ENCODE peak calls at places on chromosomes 16 and 17, in eight cellular contexts. W is keratinocyte, F is osteocyte, X is heart left ventricle, B is heart right ventricle, E is mucosa of descending colon, Z is fibroblast of mammary gland, L is AG09309. M is an unnamed sample.

GRCh38 chr16:68417711-68418301 is 30.5 kb downstream of the SMPD3 start:
- DNase-seq in E (peak; percentile 90), W (no peak), F (no peak), Z (no peak), B (peak; percentile 23), X (peak; percentile 16), L (no peak), M (peak; percentile 74)

GRCh38 chr17:57107498-57108101 is 22.6 kb downstream of the AKAP1 start:
- DNase-seq in Z (no peak), F (no peak), L (no peak), E (peak; percentile 82), X (no peak), W (peak; percentile 42), B (no peak), M (no peak)

GRCh38 chr17:50288306-50288705 is 14.0 kb downstream of the TMEM92 start:
- DNase-seq in Z (no peak), W (no peak), F (no peak), E (no peak), X (no peak), L (no peak), B (no peak), M (no peak)

GRCh38 chr16:30395155-30395991 is at the start of gene ZNF48:
- DNase-seq in L (no peak), W (no peak), F (peak; percentile 94), X (peak; percentile 89), Z (peak; percentile 73), E (peak; percentile 86), B (peak; percentile 88), M (peak; percentile 81)

GRCh38 chr16:81553080-81553813 is 108.6 kb downstream of the CMIP start:
- DNase-seq in F (no peak), W (no peak), B (no peak), X (no peak), E (no peak), L (no peak), Z (peak; percentile 38), M (no peak)

GRCh38 chr16:15610369-15610871 is 32.5 kb downstream of the MARF1 start:
- DNase-seq in W (no peak), E (no peak), Z (peak; percentile 70), F (no peak), X (no peak), B (no peak), L (no peak), M (no peak)

GRCh38 chr17:72608436-72608835 is 484.1 kb downstream of the SLC39A11 start:
- DNase-seq in B (no peak), Z (no peak), F (no peak), W (no peak), X (no peak), L (no peak), E (no peak), M (no peak)

GRCh38 chr16:19833581-19833980 is 51.1 kb downstream of the GPRC5B start:
- DNase-seq in B (no peak), W (no peak), E (no peak), X (no peak), F (no peak), Z (no peak), L (no peak), M (no peak)

GRCh38 chr16:49835116-49835880 is 20.6 kb downstream of the ZNF423 start:
- DNase-seq in B (peak; percentile 30), W (no peak), X (no peak), F (no peak), Z (no peak), E (no peak), L (no peak), M (no peak)

GRCh38 chr17:30237296-30238002 is 2.0 kb upstream of the SLC6A4 start:
- DNase-seq in W (no peak), E (no peak), Z (no peak), F (no peak), X (no peak), L (no peak), B (no peak), M (no peak)

GRCh38 chr16:66251406-66252160 is 114.9 kb upstream of the CDH5 start:
- DNase-seq in E (no peak), W (no peak), Z (no peak), F (no peak), L (no peak), X (no peak), B (no peak), M (no peak)

GRCh38 chr17:17156107-17156506 is 50.0 kb downstream of the PLD6 start:
- DNase-seq in Z (peak; percentile 91), X (no peak), W (no peak), F (no peak), E (no peak), B (no peak), L (no peak), M (no peak)

GRCh38 chr16:47320546-47321315 is 140.1 kb downstream of the ITFG1 start:
- DNase-seq in X (no peak), W (no peak), F (no peak), E (no peak), B (no peak), L (no peak), Z (peak; percentile 71), M (no peak)

GRCh38 chr16:47317465-47318240 is 143.2 kb downstream of the ITFG1 start:
- DNase-seq in W (no peak), E (no peak), B (no peak), L (no peak), X (no peak), Z (no peak), F (no peak), M (peak; percentile 18)

GRCh38 chr16:47323241-47323640 is 137.6 kb downstream of the ITFG1 start:
- DNase-seq in L (no peak), E (no peak), F (no peak), W (no peak), Z (no peak), B (no peak), X (no peak), M (no peak)
- TF ChIP-seq CTCF in L (no peak), E (no peak), F (no peak), W (no peak), Z (no peak), B (no peak), X (no peak), M (no peak)

DNA sequence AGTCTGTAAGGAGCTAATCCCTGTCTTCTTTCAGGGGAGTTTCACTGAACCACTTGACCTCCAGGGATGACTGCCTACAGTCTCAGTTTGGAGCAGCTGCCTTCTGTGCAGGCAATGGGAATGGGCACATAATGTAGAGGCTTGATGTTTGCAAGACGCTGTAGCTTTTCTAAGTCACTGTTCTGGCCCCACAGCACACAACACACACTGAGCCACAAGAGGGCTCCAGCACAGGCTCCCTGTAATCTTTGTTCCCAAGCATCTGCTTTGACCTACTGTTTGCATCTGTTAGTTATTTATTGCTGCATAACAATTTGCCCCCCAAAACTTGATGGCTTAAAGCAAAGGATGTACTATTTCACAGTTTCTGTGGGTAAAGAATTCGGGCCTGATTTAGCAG is 419.0 kb upstream of the ASIC2 start:
- DNase-seq in F (no peak), X (no peak), L (no peak), Z (no peak), B (no peak), E (no peak), W (no peak), M (no peak)
- TF ChIP-seq CTCF in F (no peak), X (no peak), L (no peak), Z (no peak), B (no peak), E (no peak), W (no peak), M (peak; percentile 6)

GRCh38 chr16:85424260-85425060 is 188.7 kb upstream of the GSE1 start:
- DNase-seq in F (no peak), E (peak; percentile 14), Z (no peak), B (peak; percentile 9), L (no peak), X (no peak), W (no peak), M (no peak)
- TF ChIP-seq CTCF in F (no peak), E (no peak), Z (no peak), B (no peak), L (no peak), X (no peak), W (no peak), M (no peak)

DNA sequence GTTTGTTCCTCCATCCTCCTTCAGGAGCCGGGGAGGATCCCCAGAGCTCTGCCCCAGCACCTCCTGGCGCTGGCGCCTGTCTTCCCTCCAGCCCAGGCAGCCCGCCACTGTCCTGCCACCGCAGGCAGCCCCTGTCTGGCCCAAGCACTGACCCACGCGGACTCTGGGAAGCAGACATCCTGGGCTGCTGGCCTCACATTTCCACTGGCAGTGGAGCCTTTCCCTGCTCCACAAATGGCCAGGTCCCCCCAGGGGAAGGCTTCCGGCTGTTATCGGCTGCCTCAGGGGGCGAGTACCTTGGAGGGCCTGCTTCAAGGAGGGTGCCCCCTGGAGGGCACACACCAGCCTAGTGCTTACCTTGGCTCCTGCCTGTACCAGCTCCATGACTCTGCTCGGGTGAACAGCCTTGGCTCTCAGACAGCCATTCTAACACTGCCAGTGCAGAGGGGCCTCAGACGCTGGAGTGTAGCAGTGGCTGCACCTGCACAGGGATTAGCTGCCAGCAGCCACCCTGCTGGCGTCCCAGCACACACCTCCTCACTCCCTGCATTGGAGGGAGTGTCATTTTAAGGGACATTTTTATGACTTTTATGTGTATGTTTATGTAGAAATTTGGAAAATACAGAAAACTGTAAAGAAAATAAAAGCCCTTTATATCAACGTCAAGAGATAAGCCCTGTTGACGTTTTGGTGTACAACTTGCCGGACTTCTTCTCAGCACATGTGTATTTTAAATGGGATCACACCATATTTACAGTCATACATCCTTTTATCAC is 21.0 kb downstream of the ACE start:
- DNase-seq in W (no peak), B (no peak), E (no peak), L (no peak), X (no peak), Z (peak; percentile 15), F (no peak), M (no peak)
- TF ChIP-seq CTCF in W (peak; percentile 5), B (no peak), E (no peak), L (peak; percentile 29), X (no peak), Z (no peak), F (no peak), M (no peak)

DNA sequence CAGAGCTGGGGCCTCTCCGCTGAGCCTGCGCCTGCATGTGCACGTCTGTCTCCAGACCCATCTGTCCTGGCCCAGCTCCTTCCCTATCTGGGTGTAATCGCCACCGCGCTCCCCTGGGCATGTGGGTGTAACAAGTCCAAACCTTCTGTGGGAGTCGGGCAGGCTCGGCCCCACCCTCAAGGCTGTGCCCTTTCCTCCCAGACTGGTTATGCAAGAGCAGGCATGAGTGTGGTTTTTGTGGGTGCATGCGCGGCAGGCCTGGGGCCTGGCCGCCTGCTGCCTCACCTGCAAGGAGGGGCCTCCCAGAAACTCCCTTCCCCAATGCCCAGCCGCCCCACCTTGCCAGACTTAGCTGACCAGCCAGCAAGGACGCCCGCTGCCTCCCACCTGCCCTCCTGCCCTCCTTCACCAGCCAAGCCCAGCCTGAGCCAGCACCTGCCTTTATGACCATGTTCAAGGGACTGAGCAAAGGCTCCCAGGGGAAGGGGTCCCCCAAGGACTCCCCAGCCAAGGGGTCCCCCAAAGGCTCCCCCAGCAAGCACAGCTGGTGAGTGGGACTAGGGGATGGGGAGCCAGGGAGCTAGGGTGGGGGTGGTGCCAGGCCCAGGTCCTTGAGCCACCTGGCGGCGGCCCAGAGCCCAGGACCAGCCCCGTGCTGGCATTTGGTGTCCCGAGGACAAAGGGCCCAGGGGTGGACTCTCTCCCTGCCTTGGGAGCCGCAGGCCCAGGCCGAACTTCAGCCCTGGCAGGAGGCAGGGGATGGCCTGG is at the start of gene EVPLL:
- DNase-seq in X (no peak), E (peak; percentile 72), F (no peak), L (no peak), W (peak; percentile 93), B (no peak), Z (no peak), M (no peak)
- TF ChIP-seq CTCF in X (no peak), E (no peak), F (no peak), L (no peak), W (no peak), B (no peak), Z (no peak), M (no peak)

M was measured in GM10248.